ENCODE peak calls at places on chromosomes 11 and 22, in eight cellular contexts. N is esophagus squamous epithelium; V is HCT116; Q is stomach; X is GM23248; J is effector memory CD4-positive, alpha-beta T cell; U is ovary; A is thoracic aorta. I is an unnamed sample.

GRCh38 chr22:29971607-29972006 is 88.6 kb downstream of the MTMR3 start:
- DNase-seq in N (no peak), V (no peak), Q (no peak), X (no peak), J (no peak), U (no peak), A (no peak), I (no peak)

GRCh38 chr11:76604652-76605241 is 65.8 kb downstream of the LRRC32 start:
- DNase-seq in N (no peak), V (no peak), Q (peak), X (peak), J (no peak), U (peak), A (no peak), I (peak)

GRCh38 chr22:30607939-30608338 is 965 bp downstream of the TCN2 start:
- DNase-seq in N (no peak), V (no peak), Q (no peak), X (peak), J (no peak), U (no peak), A (no peak), I (no peak)

GRCh38 chr11:279040-279965 is 1.1 kb downstream of the NLRP6 start:
- DNase-seq in N (no peak), V (no peak), Q (no peak), X (no peak), J (no peak), U (no peak), A (no peak), I (peak)

GRCh38 chr22:46312056-46312455 is 15.4 kb downstream of the GTSE1 start:
- DNase-seq in N (no peak), V (no peak), Q (no peak), X (no peak), J (no peak), U (no peak), A (no peak), I (no peak)

GRCh38 chr22:25153961-25154685 is 45.5 kb upstream of the CRYBB3 start:
- DNase-seq in N (no peak), V (no peak), Q (peak), X (peak), J (no peak), U (no peak), A (peak), I (peak)

GRCh38 chr11:45041556-45041955 is 90.9 kb upstream of the TP53I11 start:
- DNase-seq in N (no peak), V (no peak), Q (no peak), X (no peak), J (no peak), U (no peak), A (no peak), I (no peak)

GRCh38 chr22:46047841-46048595 is 71.1 kb upstream of the WNT7B start:
- DNase-seq in N (no peak), V (no peak), Q (peak), X (peak), J (no peak), U (no peak), A (no peak), I (no peak)

GRCh38 chr11:27395556-27396258 is 32.7 kb upstream of the CCDC34 start:
- DNase-seq in N (no peak), V (no peak), Q (peak), X (peak), J (no peak), U (no peak), A (no peak), I (no peak)

GRCh38 chr22:29128891-29129643 is 56.2 kb downstream of the KREMEN1 start:
- DNase-seq in N (no peak), V (no peak), Q (no peak), X (peak), J (no peak), U (no peak), A (no peak), I (no peak)

GRCh38 chr22:42236848-42237247 is 33.6 kb downstream of the TCF20 start:
- DNase-seq in N (no peak), V (no peak), Q (no peak), X (no peak), J (no peak), U (no peak), A (no peak), I (no peak)

GRCh38 chr22:49955581-49956417 is 4.8 kb upstream of the PIM3 start:
- DNase-seq in N (no peak), V (no peak), Q (no peak), X (no peak), J (no peak), U (no peak), A (no peak), I (no peak)

GRCh38 chr22:49956418-49956770 is 4.2 kb upstream of the PIM3 start:
- DNase-seq in N (no peak), V (no peak), Q (peak), X (no peak), J (no peak), U (peak), A (no peak), I (peak)

GRCh38 chr22:49958462-49958921 is 2.1 kb upstream of the PIM3 start:
- DNase-seq in N (no peak), V (no peak), Q (peak), X (no peak), J (no peak), U (no peak), A (no peak), I (peak)

GRCh38 chr22:49957826-49958461 is 2.6 kb upstream of the PIM3 start:
- DNase-seq in N (no peak), V (no peak), Q (peak), X (no peak), J (no peak), U (no peak), A (no peak), I (peak)

DNA sequence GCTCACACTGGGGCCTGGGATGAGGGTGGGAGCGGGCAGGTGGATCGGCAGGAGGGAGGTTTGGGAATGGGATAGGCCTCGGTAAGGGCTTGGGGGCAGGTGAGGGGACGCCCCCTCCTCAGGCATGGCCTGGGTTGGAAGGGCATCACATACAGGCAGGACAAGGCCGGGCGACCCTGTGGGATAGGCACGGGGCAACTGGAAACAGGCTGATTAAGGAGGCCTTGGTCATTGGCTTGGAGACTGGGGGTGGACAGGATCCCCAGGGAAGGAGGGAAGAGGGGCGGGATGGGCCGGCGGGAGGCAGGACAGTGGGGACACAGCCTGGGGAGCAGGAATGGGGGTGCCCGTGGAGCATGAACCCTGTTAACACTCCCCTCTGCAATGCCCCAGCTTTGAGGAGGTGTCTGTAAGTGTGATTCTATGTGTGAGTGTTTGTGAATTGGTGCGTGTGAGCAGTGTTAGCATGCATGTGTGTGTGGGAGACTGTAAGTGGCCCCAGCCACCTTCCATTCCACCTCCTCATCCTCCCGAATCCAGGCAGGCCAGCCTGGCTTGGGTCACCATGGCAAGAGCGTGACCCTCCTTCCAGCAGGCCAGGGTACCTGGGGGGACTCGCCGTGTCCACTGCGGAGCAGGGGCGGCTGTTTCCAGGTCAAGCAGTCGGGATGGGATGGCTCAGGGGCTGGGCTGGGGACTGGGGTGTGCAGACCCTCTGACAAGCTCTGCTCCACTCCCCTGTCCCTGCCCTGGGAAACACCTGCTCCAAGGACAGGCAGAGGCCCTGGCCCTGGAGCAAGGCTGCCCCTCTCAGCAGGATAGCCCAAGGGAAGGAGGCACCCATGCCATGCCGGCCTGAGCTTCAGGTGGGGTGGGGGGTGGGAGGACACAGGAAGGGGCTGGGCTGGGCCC is 3.4 kb upstream of the PIM3 start:
- DNase-seq in N (no peak), V (no peak), Q (peak), X (no peak), J (no peak), U (peak), A (no peak), I (peak)
- H3K27ac ChIP-seq in N (no peak), V (no peak), Q (peak), X (no peak), J (no peak), U (no peak), A (no peak), I (no peak)

GRCh38 chr11:1310315-1310687 is 869 bp upstream of the TOLLIP start:
- DNase-seq in N (no peak), V (no peak), Q (no peak), X (no peak), J (no peak), U (no peak), A (no peak), I (no peak)
- H3K27ac ChIP-seq in N (peak), V (peak), Q (peak), X (peak), J (peak), U (peak), A (peak), I (peak)

DNA sequence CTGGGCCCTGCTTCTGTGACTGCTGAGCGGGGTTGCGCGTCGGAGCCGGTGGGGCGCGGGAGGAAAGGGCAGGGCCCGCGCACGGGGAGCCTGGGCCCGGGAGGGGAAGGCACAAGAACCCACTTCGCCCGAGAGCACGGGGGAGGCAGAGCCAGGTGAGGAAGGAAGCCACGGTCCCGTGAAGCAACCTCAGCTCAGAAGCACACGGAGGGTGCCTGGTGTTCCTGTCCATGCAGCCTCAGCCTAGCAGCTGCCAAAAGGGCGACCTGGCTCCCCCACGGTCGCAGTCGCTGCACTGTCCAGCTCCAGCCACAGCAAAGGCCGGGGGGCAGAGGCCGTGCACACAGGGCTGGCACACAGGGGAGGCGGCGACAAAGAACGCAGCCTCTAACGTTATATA is 9.3 kb upstream of the CDC42BPG start:
- DNase-seq in N (no peak), V (no peak), Q (no peak), X (no peak), J (no peak), U (no peak), A (no peak), I (peak)
- H3K27ac ChIP-seq in N (peak), V (peak), Q (no peak), X (no peak), J (peak), U (no peak), A (peak), I (peak)

GRCh38 chr11:69873166-69874077 is 54.2 kb upstream of the FGF3 start:
- DNase-seq in N (no peak), V (no peak), Q (peak), X (no peak), J (no peak), U (no peak), A (no peak), I (no peak)

GRCh38 chr11:69876013-69876412 is 56.8 kb upstream of the FGF3 start:
- DNase-seq in N (no peak), V (no peak), Q (peak), X (no peak), J (no peak), U (no peak), A (no peak), I (no peak)

GRCh38 chr11:69877235-69877634 is 58.0 kb upstream of the FGF3 start:
- DNase-seq in N (no peak), V (no peak), Q (no peak), X (no peak), J (no peak), U (no peak), A (no peak), I (no peak)

GRCh38 chr11:69874178-69874983 is 55.2 kb upstream of the FGF3 start:
- DNase-seq in N (no peak), V (no peak), Q (no peak), X (no peak), J (no peak), U (no peak), A (no peak), I (no peak)

GRCh38 chr11:69874984-69875673 is 55.9 kb upstream of the FGF3 start:
- DNase-seq in N (no peak), V (no peak), Q (no peak), X (no peak), J (no peak), U (no peak), A (no peak), I (no peak)
- H3K27ac ChIP-seq in N (no peak), V (no peak), Q (no peak), X (no peak), J (no peak), U (no peak), A (no peak), I (no peak)

I was measured in right cardiac atrium.